ENCODE peak calls at places on chromosomes 6 and 20, in five cellular contexts. H is tibial artery, O is tibial nerve, I is pancreas, T is upper lobe of left lung. K is an unnamed sample. For H3K36me3, the result is how much of the 10 kb centered on the place peaks cover.

GRCh38 chr20:38135641-38136420 is 29.2 kb downstream of the TGM2 start:
- DNase-seq in H (no peak), O (no peak), I (no peak), T (no peak), K (no peak)

GRCh38 chr6:137892271-137892708 is 25.2 kb downstream of the TNFAIP3 start:
- DNase-seq in H (no peak), O (no peak), I (no peak), T (no peak), K (no peak)

GRCh38 chr6:39214846-39215639 is 14.2 kb downstream of the KCNK5 start:
- DNase-seq in H (no peak), O (no peak), I (peak), T (no peak), K (no peak)

GRCh38 chr20:63795178-63795830 is 35.8 kb downstream of the ZBTB46 start:
- DNase-seq in H (no peak), O (no peak), I (no peak), T (peak), K (no peak)

GRCh38 chr20:56273491-56273890 is 25.0 kb downstream of the MC3R start:
- DNase-seq in H (no peak), O (no peak), I (no peak), T (no peak), K (no peak)

GRCh38 chr20:40578961-40579360 is 110.1 kb downstream of the MAFB start:
- DNase-seq in H (no peak), O (no peak), I (no peak), T (no peak), K (no peak)

GRCh38 chr20:58693226-58694006 is 816 bp downstream of the NPEPL1 start:
- DNase-seq in H (no peak), O (no peak), I (peak), T (peak), K (no peak)

GRCh38 chr6:10659697-10660348 is 34.6 kb downstream of the C6orf52 start:
- DNase-seq in H (no peak), O (no peak), I (no peak), T (peak), K (no peak)

GRCh38 chr6:38155576-38156204 is 336.2 kb downstream of the ZFAND3 start:
- DNase-seq in H (peak), O (no peak), I (no peak), T (no peak), K (no peak)

GRCh38 chr6:34973547-34974248 is 84.6 kb downstream of the ANKS1A start:
- DNase-seq in H (no peak), O (no peak), I (no peak), T (no peak), K (no peak)

GRCh38 chr6:14499309-14499708 is 381.7 kb downstream of the CD83 start:
- DNase-seq in H (no peak), O (no peak), I (no peak), T (no peak), K (no peak)
- H3K4me3 ChIP-seq in H (no peak), O (no peak), I (no peak), T (no peak), K (no peak)

DNA sequence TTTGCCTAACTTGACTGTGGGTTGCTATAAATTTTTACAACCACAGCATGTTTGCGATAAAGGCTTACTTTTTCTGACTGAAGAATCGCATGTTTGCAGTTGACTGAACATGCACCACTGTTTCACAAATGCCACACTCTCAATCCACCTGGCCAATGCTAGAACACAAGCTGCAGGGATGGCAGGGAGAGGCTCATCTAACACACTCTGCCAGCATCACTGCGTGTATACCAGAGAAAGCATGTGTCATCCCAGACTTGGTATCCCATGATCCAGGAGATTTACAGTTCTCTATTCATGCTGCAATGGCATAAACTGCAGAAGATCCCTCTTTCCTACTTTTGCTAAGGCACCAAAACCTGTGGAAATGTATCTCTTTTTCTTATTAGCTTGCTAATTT is 187.1 kb downstream of the HIVEP2 start:
- DNase-seq in H (no peak), O (no peak), I (no peak), T (no peak), K (no peak)
- H3K36me3 ChIP-seq in H (half or more), O (under half), I (under half), T (under half), K (under half)

GRCh38 chr6:36683145-36683655 is 4.7 kb downstream of the CDKN1A start:
- DNase-seq in H (no peak), O (no peak), I (peak), T (no peak), K (no peak)

GRCh38 chr6:36684447-36684812 is 5.9 kb downstream of the CDKN1A start:
- DNase-seq in H (no peak), O (no peak), I (no peak), T (no peak), K (no peak)

GRCh38 chr6:36685198-36685919 is 6.8 kb downstream of the CDKN1A start:
- DNase-seq in H (no peak), O (no peak), I (no peak), T (no peak), K (no peak)

GRCh38 chr6:36682328-36683144 is 4.0 kb downstream of the CDKN1A start:
- DNase-seq in H (no peak), O (no peak), I (peak), T (peak), K (peak)

GRCh38 chr6:36683656-36684446 is 5.3 kb downstream of the CDKN1A start:
- DNase-seq in H (no peak), O (no peak), I (peak), T (peak), K (no peak)
- H3K4me3 ChIP-seq in H (no peak), O (no peak), I (peak), T (no peak), K (no peak)

GRCh38 chr20:33407251-33407650 is 5.9 kb upstream of the CDK5RAP1 start:
- DNase-seq in H (no peak), O (no peak), I (no peak), T (no peak), K (no peak)

GRCh38 chr20:33408716-33409654 is 7.7 kb upstream of the CDK5RAP1 start:
- DNase-seq in H (no peak), O (no peak), I (no peak), T (peak), K (no peak)

GRCh38 chr20:33407796-33408195 is 6.5 kb upstream of the CDK5RAP1 start:
- DNase-seq in H (no peak), O (no peak), I (no peak), T (no peak), K (no peak)

GRCh38 chr20:33410081-33410742 is 8.9 kb upstream of the CDK5RAP1 start:
- DNase-seq in H (no peak), O (no peak), I (no peak), T (peak), K (no peak)

DNA sequence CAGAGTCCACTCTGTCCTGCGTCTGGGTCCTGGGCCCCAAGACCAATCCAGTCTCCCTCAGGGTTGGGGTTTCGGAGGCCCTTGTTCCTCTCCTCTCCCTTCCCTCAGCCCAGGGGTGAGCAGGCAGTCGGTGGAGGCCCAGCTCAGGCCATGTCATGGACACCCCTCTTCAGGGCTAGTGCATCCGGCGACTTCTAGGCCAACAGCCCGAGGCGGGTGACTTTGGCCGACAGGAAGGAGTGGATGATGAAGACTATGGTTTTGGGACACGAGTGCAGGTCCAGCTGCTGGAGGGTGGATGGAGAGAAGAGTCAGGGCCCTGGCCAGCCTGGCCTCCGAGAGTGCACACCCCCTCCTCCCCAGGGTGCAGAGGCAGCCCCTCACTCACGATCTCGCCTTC is 7.0 kb upstream of the CDK5RAP1 start:
- DNase-seq in H (no peak), O (no peak), I (no peak), T (peak), K (no peak)
- H3K36me3 ChIP-seq in H (half or more), O (under half), I (under half), T (under half), K (under half)

GRCh38 chr20:48733296-48733790 is 94.5 kb downstream of the PREX1 start:
- DNase-seq in H (no peak), O (no peak), I (no peak), T (no peak), K (no peak)
- H3K4me3 ChIP-seq in H (no peak), O (no peak), I (no peak), T (no peak), K (no peak)

DNA sequence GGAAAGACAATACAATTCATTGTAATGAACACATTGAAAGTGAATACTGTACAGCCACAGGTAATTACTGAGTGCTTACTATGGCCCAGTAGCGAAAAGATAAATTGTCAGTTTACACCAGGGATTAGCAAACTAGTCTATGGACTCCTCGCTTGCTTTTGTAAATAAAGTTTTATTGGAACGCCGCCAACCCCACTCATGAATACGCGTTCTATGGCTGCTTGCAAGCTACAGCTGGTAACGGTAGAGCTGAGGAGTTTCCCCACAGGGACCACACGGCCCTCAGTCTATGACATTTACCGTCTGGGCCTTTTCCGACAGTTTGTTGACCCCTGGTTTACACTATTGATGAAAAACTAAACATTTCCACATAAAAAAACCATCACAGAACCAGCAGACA is 24.2 kb downstream of the LAMA5 start:
- DNase-seq in H (no peak), O (no peak), I (no peak), T (no peak), K (no peak)
- H3K36me3 ChIP-seq in H (half or more), O (under half), I (under half), T (half or more), K (under half)

DNA sequence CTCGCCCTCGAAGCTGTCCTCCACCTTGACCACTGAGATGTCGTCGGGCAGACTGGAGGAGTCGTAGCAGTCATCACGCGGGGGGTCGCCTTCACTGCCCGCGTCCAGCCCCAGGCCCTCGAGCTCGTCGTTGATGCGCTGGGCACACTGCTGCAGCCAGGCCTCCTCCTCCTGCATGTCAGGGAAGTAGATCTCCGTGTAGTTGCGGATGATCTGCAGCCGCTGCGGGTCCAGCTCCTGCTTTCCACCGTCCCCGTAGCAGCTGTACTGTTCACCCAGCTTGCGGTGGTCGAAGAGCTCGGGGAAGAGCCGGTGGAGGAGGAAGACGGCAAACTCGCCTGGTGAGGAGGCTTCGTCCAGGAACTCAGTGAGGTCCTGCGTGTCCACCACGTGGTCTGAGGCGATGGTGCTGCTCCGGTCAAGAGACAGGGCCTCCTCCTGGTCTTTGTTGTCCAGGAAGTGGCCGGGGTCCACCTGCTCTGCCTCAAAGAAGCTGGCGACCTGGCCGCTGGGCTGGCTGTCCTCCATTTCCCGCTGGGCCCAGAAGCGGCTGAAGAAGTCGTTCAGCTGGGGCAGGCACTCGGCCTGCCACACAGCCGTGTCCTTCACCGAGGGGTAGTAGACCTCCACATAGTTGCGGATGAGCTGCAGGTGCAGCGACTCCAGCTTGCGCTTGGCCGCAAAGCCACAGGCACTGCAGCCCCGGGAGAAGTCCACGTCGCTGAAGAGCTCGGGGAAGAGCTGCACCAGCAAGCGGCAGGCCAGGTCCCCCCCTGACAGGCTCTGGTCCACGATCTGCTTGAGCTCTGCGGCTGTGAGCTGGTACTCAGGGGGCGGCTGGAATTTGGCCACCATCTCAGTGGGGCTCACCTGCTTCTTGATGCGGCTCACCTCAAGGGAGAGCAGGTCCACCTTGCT is 41.9 kb downstream of the MTRES1 start:
- DNase-seq in H (no peak), O (no peak), I (no peak), T (peak), K (no peak)
- H3K4me3 ChIP-seq in H (no peak), O (no peak), I (no peak), T (no peak), K (no peak)